ENCODE peak calls at places on chromosomes 11 and 22, in four cellular contexts. Z, K, U and A are unnamed samples.

GRCh38 chr11:97498891-97499290 is 1109.1 kb downstream of the JRKL start:
- DNase-seq in Z (no peak), K (no peak), U (no peak), A (no peak)

GRCh38 chr11:125553357-125553756 is 15.9 kb upstream of the EI24 start:
- DNase-seq in Z (no peak), K (no peak), U (no peak), A (no peak)

GRCh38 chr22:18133452-18133851 is 16.5 kb upstream of the USP18 start:
- DNase-seq in Z (no peak), K (no peak), U (no peak), A (no peak)

GRCh38 chr11:70073881-70074371 is 4.2 kb upstream of the ANO1 start:
- DNase-seq in Z (no peak), K (no peak), U (no peak), A (no peak)

GRCh38 chr11:70399681-70400112 is 1.4 kb downstream of the CTTN start:
- DNase-seq in Z (peak; percentile 90), K (peak; percentile 84), U (peak; percentile 91), A (peak; percentile 61)

GRCh38 chr22:19419464-19420178 is 11.9 kb downstream of the HIRA start:
- DNase-seq in Z (no peak), K (no peak), U (no peak), A (no peak)

GRCh38 chr11:43576834-43577521 is 103.6 kb upstream of the HSD17B12 start:
- DNase-seq in Z (no peak), K (peak; percentile 7), U (no peak), A (no peak)

GRCh38 chr11:35216962-35217667 is 78.1 kb downstream of the CD44 start:
- DNase-seq in Z (no peak), K (no peak), U (no peak), A (no peak)

GRCh38 chr11:108886608-108887007 is 221.7 kb downstream of the DDX10 start:
- DNase-seq in Z (no peak), K (no peak), U (no peak), A (no peak)

GRCh38 chr11:119338946-119339580 is 1.6 kb downstream of the C1QTNF5 start:
- DNase-seq in Z (no peak), K (no peak), U (peak; percentile 70), A (no peak)

GRCh38 chr11:2778630-2779498 is 79.1 kb upstream of the KCNQ1OT1 start:
- DNase-seq in Z (peak; percentile 83), K (peak; percentile 92), U (peak; percentile 93), A (peak; percentile 86)

GRCh38 chr11:75403037-75403436 is 3.7 kb downstream of the RPS3 start:
- DNase-seq in Z (no peak), K (no peak), U (no peak), A (no peak)

GRCh38 chr11:35165416-35166368 is 26.7 kb downstream of the CD44 start:
- DNase-seq in Z (no peak), K (peak; percentile 78), U (no peak), A (peak; percentile 71)

GRCh38 chr22:37263966-37264887 is 18.1 kb upstream of the CYTH4 start:
- DNase-seq in Z (no peak), K (no peak), U (no peak), A (no peak)

GRCh38 chr22:31345331-31346254 is 553 bp downstream of the PATZ1 start:
- DNase-seq in Z (peak; percentile 84), K (peak; percentile 87), U (peak; percentile 94), A (peak; percentile 90)

GRCh38 chr22:25697978-25698377 is 44.0 kb upstream of the MYO18B start:
- DNase-seq in Z (no peak), K (no peak), U (no peak), A (no peak)

GRCh38 chr11:12287009-12287373 is 90.4 kb upstream of the PARVA start:
- DNase-seq in Z (peak; percentile 67), K (no peak), U (peak; percentile 85), A (no peak)

GRCh38 chr22:45631140-45631539 is 40.5 kb upstream of the ATXN10 start:
- DNase-seq in Z (no peak), K (no peak), U (no peak), A (no peak)

GRCh38 chr22:22196018-22196533 is 48.5 kb upstream of the VPREB1 start:
- DNase-seq in Z (no peak), K (no peak), U (no peak), A (no peak)

GRCh38 chr22:33921576-33922181 is 1.4 kb upstream of the LARGE1 start:
- DNase-seq in Z (peak; percentile 76), K (peak; percentile 58), U (peak; percentile 91), A (peak; percentile 73)

GRCh38 chr11:44574620-44575287 is 9.3 kb downstream of the CD82 start:
- DNase-seq in Z (no peak), K (no peak), U (no peak), A (no peak)

GRCh38 chr11:114738954-114739353 is 60.6 kb downstream of the NXPE2 start:
- DNase-seq in Z (no peak), K (peak; percentile 50), U (no peak), A (peak; percentile 82)

GRCh38 chr22:22358136-22358535 is 113.5 kb downstream of the VPREB1 start:
- DNase-seq in Z (no peak), K (no peak), U (no peak), A (no peak)

GRCh38 chr11:62844154-62844553 is 4.8 kb upstream of the WDR74 start:
- DNase-seq in Z (no peak), K (no peak), U (peak; percentile 26), A (no peak)

GRCh38 chr11:62846177-62846576 is 6.8 kb upstream of the WDR74 start:
- DNase-seq in Z (no peak), K (no peak), U (peak; percentile 8), A (no peak)

GRCh38 chr11:62851807-62852522 is 12.6 kb upstream of the WDR74 start:
- DNase-seq in Z (no peak), K (no peak), U (no peak), A (no peak)

GRCh38 chr11:62850911-62851806 is 11.8 kb upstream of the WDR74 start:
- DNase-seq in Z (no peak), K (no peak), U (peak; percentile 8), A (no peak)

GRCh38 chr11:62847767-62848314 is 8.5 kb upstream of the WDR74 start:
- DNase-seq in Z (no peak), K (no peak), U (peak; percentile 8), A (no peak)
- H3K36me3 ChIP-seq in Z (no peaks in the 10 kb centered on the region), K (peaks cover 7% of the 10 kb centered on the region), U (peaks cover 16% of the 10 kb centered on the region), A (peaks cover 5% of the 10 kb centered on the region)

GRCh38 chr22:35318346-35319215 is 18.9 kb downstream of the TOM1 start:
- DNase-seq in Z (no peak), K (no peak), U (no peak), A (no peak)
- H3K36me3 ChIP-seq in Z (no peaks in the 10 kb centered on the region), K (peaks cover 7% of the 10 kb centered on the region), U (peaks cover 47% of the 10 kb centered on the region), A (peaks cover 5% of the 10 kb centered on the region)

DNA sequence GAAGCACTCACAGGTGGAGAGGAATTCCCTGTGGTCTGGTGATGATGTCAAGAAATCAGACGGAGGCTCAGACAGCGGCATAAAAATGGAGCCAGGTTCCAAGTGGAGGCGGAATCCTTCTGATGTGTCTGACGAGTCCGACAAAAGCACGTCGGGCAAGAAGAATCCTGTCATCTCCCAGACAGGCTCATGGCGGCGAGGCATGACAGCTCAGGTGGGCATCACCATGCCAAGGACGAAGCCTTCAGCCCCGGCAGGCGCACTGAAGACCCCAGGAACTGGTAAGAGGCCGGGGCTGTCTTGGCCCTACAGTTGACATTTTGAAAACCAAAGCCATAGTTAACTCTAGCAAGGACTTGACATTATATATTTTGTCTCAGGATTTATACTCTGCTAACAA is 116.3 kb downstream of the DBX1 start:
- DNase-seq in Z (no peak), K (no peak), U (no peak), A (no peak)
- H3K36me3 ChIP-seq in Z (no peaks in the 10 kb centered on the region), K (no peaks in the 10 kb centered on the region), U (no peaks in the 10 kb centered on the region), A (no peaks in the 10 kb centered on the region)

GRCh38 chr11:27081056-27081455 is 40.4 kb downstream of the BBOX1 start:
- DNase-seq in Z (no peak), K (no peak), U (no peak), A (no peak)

GRCh38 chr11:27076121-27076589 is 35.5 kb downstream of the BBOX1 start:
- DNase-seq in Z (no peak), K (no peak), U (no peak), A (no peak)

GRCh38 chr11:27075655-27076054 is 35.0 kb downstream of the BBOX1 start:
- DNase-seq in Z (no peak), K (no peak), U (no peak), A (no peak)

GRCh38 chr11:27075192-27075591 is 34.6 kb downstream of the BBOX1 start:
- DNase-seq in Z (no peak), K (no peak), U (no peak), A (no peak)
- H3K36me3 ChIP-seq in Z (no peaks in the 10 kb centered on the region), K (no peaks in the 10 kb centered on the region), U (no peaks in the 10 kb centered on the region), A (no peaks in the 10 kb centered on the region)